ENCODE peak calls at places on chromosomes 13 and 19, in ten cellular contexts. O is dorsolateral prefrontal cortex; Y is NCI-H774; U is ELF-1; T is right cardiac atrium; X is activated T-cell treated with anti-CD3 and anti-CD28 coated beads for 1 hour; G is activated naive CD4-positive, alpha-beta T cell treated with Interleukin-2 at 50 U/mL for 16 hours; K is stimulated activated CD4-positive, alpha-beta T cell treated with anti-CD3 and anti-CD28 coated beads, Interleukin-2, amount 100 ng/mL, for 48 hours; N is stimulated activated naive CD8-positive, alpha-beta T cell treated with anti-CD3 and anti-CD28 coated beads, Interleukin-15, amount 100 ng/mL, for 72 hours; S is SW480. Z is an unnamed sample.

GRCh38 chr13:24243311-24243710 is 66.1 kb upstream of the C1QTNF9 start:
- DNase-seq in O (no peak), Y (no peak), U (no peak), T (no peak), X (no peak), G (no peak), K (no peak), N (no peak), S (no peak), Z (no peak)

GRCh38 chr19:17441241-17442135 is 7.0 kb downstream of the TMEM221 start:
- DNase-seq in O (no peak), Y (no peak), U (peak), T (no peak), X (no peak), G (peak), K (no peak), N (peak), S (no peak), Z (peak)

GRCh38 chr19:41934849-41935374 is 6.7 kb upstream of the ERFL start:
- DNase-seq in O (peak), Y (peak), U (peak), T (peak), X (peak), G (peak), K (peak), N (peak), S (peak), Z (peak)

GRCh38 chr13:77789386-77789785 is 91.9 kb downstream of the SLAIN1 start:
- DNase-seq in O (no peak), Y (no peak), U (no peak), T (no peak), X (no peak), G (no peak), K (no peak), N (no peak), S (no peak), Z (no peak)

GRCh38 chr19:45591004-45591637 is 6.5 kb upstream of the OPA3 start:
- DNase-seq in O (no peak), Y (peak), U (peak), T (no peak), X (peak), G (peak), K (peak), N (no peak), S (peak), Z (no peak)

GRCh38 chr19:18020212-18021067 is 12.5 kb downstream of the ARRDC2 start:
- DNase-seq in O (peak), Y (no peak), U (no peak), T (peak), X (no peak), G (no peak), K (no peak), N (no peak), S (no peak), Z (no peak)

GRCh38 chr19:3507371-3508120 is 1.4 kb downstream of the FZR1 start:
- DNase-seq in O (peak), Y (no peak), U (peak), T (no peak), X (peak), G (peak), K (no peak), N (no peak), S (no peak), Z (no peak)

GRCh38 chr13:106418556-106418955 is 116.9 kb downstream of the EFNB2 start:
- DNase-seq in O (no peak), Y (no peak), U (no peak), T (no peak), X (no peak), G (no peak), K (no peak), N (no peak), S (no peak), Z (no peak)

GRCh38 chr13:111230385-111230930 is 90.0 kb upstream of the TEX29 start:
- DNase-seq in O (no peak), Y (no peak), U (no peak), T (no peak), X (no peak), G (no peak), K (no peak), N (no peak), S (no peak), Z (no peak)

GRCh38 chr19:12064266-12065099 is at the start of gene ZNF844:
- DNase-seq in O (peak), Y (peak), U (peak), T (peak), X (peak), G (peak), K (peak), N (peak), S (peak), Z (peak)

GRCh38 chr13:113547248-113547971 is 37.1 kb upstream of the TFDP1 start:
- DNase-seq in O (peak), Y (no peak), U (no peak), T (no peak), X (no peak), G (no peak), K (no peak), N (no peak), S (no peak), Z (no peak)

GRCh38 chr13:75395901-75396300 is 86.1 kb downstream of the TBC1D4 start:
- DNase-seq in O (no peak), Y (no peak), U (no peak), T (no peak), X (no peak), G (no peak), K (no peak), N (no peak), S (no peak), Z (no peak)

GRCh38 chr19:48290341-48290922 is 20.6 kb downstream of the ZNF114 start:
- DNase-seq in O (no peak), Y (no peak), U (peak), T (peak), X (no peak), G (no peak), K (no peak), N (no peak), S (no peak), Z (no peak)

GRCh38 chr13:27967736-27968315 is 1.3 kb downstream of the CDX2 start:
- DNase-seq in O (no peak), Y (no peak), U (peak), T (no peak), X (no peak), G (no peak), K (no peak), N (no peak), S (peak), Z (no peak)

GRCh38 chr13:73210218-73210883 is 151.5 kb downstream of the KLF5 start:
- DNase-seq in O (no peak), Y (no peak), U (no peak), T (no peak), X (no peak), G (no peak), K (no peak), N (no peak), S (no peak), Z (peak)

GRCh38 chr13:94309997-94310842 is 169.3 kb downstream of the DCT start:
- DNase-seq in O (no peak), Y (no peak), U (no peak), T (no peak), X (no peak), G (no peak), K (no peak), N (no peak), S (no peak), Z (no peak)

GRCh38 chr13:105334211-105334610 is 1201.3 kb downstream of the EFNB2 start:
- DNase-seq in O (no peak), Y (no peak), U (no peak), T (no peak), X (no peak), G (no peak), K (no peak), N (no peak), S (no peak), Z (no peak)

GRCh38 chr19:3506384-3507340 is 551 bp downstream of the FZR1 start:
- DNase-seq in O (no peak), Y (no peak), U (no peak), T (peak), X (no peak), G (peak), K (no peak), N (no peak), S (no peak), Z (no peak)

GRCh38 chr13:98853791-98854191 is 101.3 kb upstream of the SLC15A1 start:
- DNase-seq in O (no peak), Y (no peak), U (no peak), T (no peak), X (no peak), G (peak), K (peak), N (peak), S (no peak), Z (no peak)

GRCh38 chr13:50448535-50448981 is 394.9 kb downstream of the DLEU7 start:
- DNase-seq in O (no peak), Y (peak), U (no peak), T (no peak), X (no peak), G (no peak), K (no peak), N (no peak), S (no peak), Z (no peak)

GRCh38 chr13:33323766-33324525 is 38.4 kb upstream of the STARD13 start:
- DNase-seq in O (no peak), Y (no peak), U (no peak), T (no peak), X (no peak), G (no peak), K (no peak), N (no peak), S (no peak), Z (no peak)

GRCh38 chr13:110536006-110536693 is 25.4 kb downstream of the RAB20 start:
- DNase-seq in O (no peak), Y (no peak), U (no peak), T (peak), X (no peak), G (no peak), K (no peak), N (no peak), S (no peak), Z (no peak)

GRCh38 chr13:41418027-41418426 is 39.3 kb upstream of the RGCC start:
- DNase-seq in O (no peak), Y (no peak), U (no peak), T (no peak), X (no peak), G (no peak), K (no peak), N (no peak), S (no peak), Z (no peak)

GRCh38 chr19:6769006-6769637 is 1.9 kb upstream of the SH2D3A start:
- DNase-seq in O (no peak), Y (no peak), U (peak), T (no peak), X (no peak), G (no peak), K (no peak), N (no peak), S (no peak), Z (no peak)

GRCh38 chr19:39398297-39398864 is 7.2 kb downstream of the MED29 start:
- DNase-seq in O (no peak), Y (no peak), U (no peak), T (peak), X (no peak), G (peak), K (no peak), N (peak), S (peak), Z (no peak)

GRCh38 chr19:5789886-5790572 is 934 bp downstream of the DUS3L start:
- DNase-seq in O (no peak), Y (no peak), U (no peak), T (peak), X (no peak), G (no peak), K (no peak), N (no peak), S (no peak), Z (no peak)

GRCh38 chr13:23876265-23876664 is 12.9 kb downstream of the MIPEP start:
- DNase-seq in O (no peak), Y (no peak), U (no peak), T (no peak), X (no peak), G (no peak), K (no peak), N (no peak), S (peak), Z (peak)

GRCh38 chr19:39199025-39199424 is 2.3 kb downstream of the NCCRP1 start:
- DNase-seq in O (no peak), Y (peak), U (peak), T (peak), X (no peak), G (no peak), K (no peak), N (no peak), S (no peak), Z (no peak)

GRCh38 chr13:46571189-46571901 is 18.4 kb downstream of the LRCH1 start:
- DNase-seq in O (peak), Y (no peak), U (no peak), T (no peak), X (no peak), G (no peak), K (no peak), N (no peak), S (no peak), Z (no peak)

GRCh38 chr13:44815507-44816074 is 173.7 kb downstream of the NUFIP1 start:
- DNase-seq in O (no peak), Y (no peak), U (peak), T (no peak), X (no peak), G (peak), K (peak), N (no peak), S (peak), Z (no peak)

GRCh38 chr13:42525035-42525504 is 48.9 kb upstream of the TNFSF11 start:
- DNase-seq in O (no peak), Y (no peak), U (no peak), T (no peak), X (no peak), G (no peak), K (no peak), N (no peak), S (peak), Z (no peak)

GRCh38 chr13:48160879-48161278 is 66.0 kb upstream of the MED4 start:
- DNase-seq in O (no peak), Y (no peak), U (no peak), T (peak), X (no peak), G (no peak), K (no peak), N (no peak), S (no peak), Z (no peak)

GRCh38 chr13:49810825-49811526 is 18.5 kb upstream of the KPNA3 start:
- DNase-seq in O (no peak), Y (no peak), U (no peak), T (no peak), X (no peak), G (no peak), K (no peak), N (no peak), S (no peak), Z (no peak)

GRCh38 chr13:26011996-26012688 is 39.7 kb downstream of the SHISA2 start:
- DNase-seq in O (no peak), Y (no peak), U (no peak), T (peak), X (peak), G (peak), K (peak), N (peak), S (no peak), Z (no peak)

GRCh38 chr13:102035969-102036368 is 365.9 kb downstream of the FGF14 start:
- DNase-seq in O (no peak), Y (no peak), U (no peak), T (no peak), X (no peak), G (no peak), K (no peak), N (no peak), S (no peak), Z (no peak)

GRCh38 chr19:49019242-49019932 is 2.5 kb upstream of the LHB start:
- DNase-seq in O (no peak), Y (peak), U (peak), T (peak), X (peak), G (peak), K (peak), N (peak), S (peak), Z (peak)

GRCh38 chr19:56393119-56394012 is at the start of gene ZNF582:
- DNase-seq in O (peak), Y (peak), U (peak), T (peak), X (peak), G (peak), K (peak), N (peak), S (no peak), Z (peak)

GRCh38 chr13:76455960-76456359 is 430.2 kb downstream of the KCTD12 start:
- DNase-seq in O (no peak), Y (no peak), U (no peak), T (no peak), X (no peak), G (no peak), K (no peak), N (no peak), S (no peak), Z (no peak)

GRCh38 chr13:49419292-49419691 is 24.6 kb downstream of the CAB39L start:
- DNase-seq in O (no peak), Y (no peak), U (no peak), T (no peak), X (no peak), G (no peak), K (no peak), N (no peak), S (no peak), Z (no peak)